ENCODE peak calls at places on chromosomes 2 and 18, in seven cellular contexts. One of them, this sample, is unnamed.

GRCh38 chr2:142041105-142041504 is 89.7 kb downstream of the LRP1B start:
- DNase-seq in EH: no peak
- DNase-seq in AG04450: no peak
- DNase-seq in hypothalamus: no peak
- DNase-seq in HS-5: no peak
- DNase-seq in astrocyte of the hippocampus: peak
- DNase-seq in AML-193: no peak
- DNase-seq in this sample: no peak

GRCh38 chr2:20391951-20392699 is 41.5 kb upstream of the PUM2 start:
- DNase-seq in HS-5: no peak
- DNase-seq in EH: no peak
- DNase-seq in hypothalamus: no peak
- DNase-seq in astrocyte of the hippocampus: no peak
- DNase-seq in AG04450: no peak
- DNase-seq in AML-193: no peak
- DNase-seq in this sample: no peak

GRCh38 chr2:10668402-10669012 is 21.3 kb downstream of the NOL10 start:
- DNase-seq in AG04450: peak
- DNase-seq in EH: peak
- DNase-seq in AML-193: peak
- DNase-seq in astrocyte of the hippocampus: peak
- DNase-seq in HS-5: no peak
- DNase-seq in hypothalamus: no peak
- DNase-seq in this sample: peak

GRCh38 chr2:195575879-195576391 is 81.1 kb upstream of the SLC39A10 start:
- DNase-seq in astrocyte of the hippocampus: peak
- DNase-seq in AG04450: no peak
- DNase-seq in EH: peak
- DNase-seq in AML-193: no peak
- DNase-seq in hypothalamus: no peak
- DNase-seq in HS-5: peak
- DNase-seq in this sample: peak

GRCh38 chr2:219254590-219255219 is 987 bp upstream of the TUBA4A start:
- DNase-seq in astrocyte of the hippocampus: no peak
- DNase-seq in AG04450: no peak
- DNase-seq in hypothalamus: no peak
- DNase-seq in HS-5: no peak
- DNase-seq in AML-193: peak
- DNase-seq in EH: peak
- DNase-seq in this sample: no peak

GRCh38 chr2:168758970-168759820 is 43.2 kb upstream of the NOSTRIN start:
- DNase-seq in EH: peak
- DNase-seq in HS-5: peak
- DNase-seq in AG04450: peak
- DNase-seq in astrocyte of the hippocampus: peak
- DNase-seq in AML-193: peak
- DNase-seq in hypothalamus: no peak
- DNase-seq in this sample: peak

GRCh38 chr18:3458952-3459853 is 9.2 kb downstream of the TGIF1 start:
- DNase-seq in hypothalamus: no peak
- DNase-seq in HS-5: no peak
- DNase-seq in EH: peak
- DNase-seq in astrocyte of the hippocampus: no peak
- DNase-seq in AML-193: no peak
- DNase-seq in AG04450: no peak
- DNase-seq in this sample: no peak

GRCh38 chr2:620456-621302 is 56.5 kb downstream of the TMEM18 start:
- DNase-seq in AML-193: no peak
- DNase-seq in astrocyte of the hippocampus: no peak
- DNase-seq in AG04450: no peak
- DNase-seq in EH: no peak
- DNase-seq in HS-5: no peak
- DNase-seq in hypothalamus: no peak
- DNase-seq in this sample: no peak

GRCh38 chr2:66790651-66791181 is 355.8 kb downstream of the MEIS1 start:
- DNase-seq in hypothalamus: no peak
- DNase-seq in HS-5: no peak
- DNase-seq in AG04450: no peak
- DNase-seq in astrocyte of the hippocampus: no peak
- DNase-seq in EH: peak
- DNase-seq in AML-193: no peak
- DNase-seq in this sample: no peak

GRCh38 chr2:215447673-215448081 is 11.8 kb upstream of the FN1 start:
- DNase-seq in EH: no peak
- DNase-seq in astrocyte of the hippocampus: no peak
- DNase-seq in hypothalamus: no peak
- DNase-seq in HS-5: no peak
- DNase-seq in AG04450: no peak
- DNase-seq in AML-193: no peak
- DNase-seq in this sample: no peak

GRCh38 chr18:72208920-72209676 is 335.0 kb downstream of the CBLN2 start:
- DNase-seq in hypothalamus: no peak
- DNase-seq in HS-5: no peak
- DNase-seq in astrocyte of the hippocampus: no peak
- DNase-seq in EH: no peak
- DNase-seq in AG04450: no peak
- DNase-seq in AML-193: no peak
- DNase-seq in this sample: no peak

GRCh38 chr2:67561411-67561965 is 164.4 kb downstream of the ETAA1 start:
- DNase-seq in astrocyte of the hippocampus: peak
- DNase-seq in HS-5: peak
- DNase-seq in EH: peak
- DNase-seq in AG04450: no peak
- DNase-seq in AML-193: no peak
- DNase-seq in hypothalamus: no peak
- DNase-seq in this sample: no peak

GRCh38 chr18:48043166-48043565 is 112.7 kb upstream of the SMAD2 start:
- DNase-seq in astrocyte of the hippocampus: no peak
- DNase-seq in EH: no peak
- DNase-seq in HS-5: no peak
- DNase-seq in hypothalamus: no peak
- DNase-seq in AML-193: no peak
- DNase-seq in AG04450: no peak
- DNase-seq in this sample: no peak

GRCh38 chr2:47569658-47570398 is 166.9 kb downstream of the MSH2 start:
- DNase-seq in astrocyte of the hippocampus: peak
- DNase-seq in hypothalamus: no peak
- DNase-seq in HS-5: no peak
- DNase-seq in AG04450: no peak
- DNase-seq in AML-193: no peak
- DNase-seq in EH: no peak
- DNase-seq in this sample: no peak

GRCh38 chr2:233165895-233166661 is 85.4 kb upstream of the ATG16L1 start:
- DNase-seq in AG04450: no peak
- DNase-seq in EH: no peak
- DNase-seq in astrocyte of the hippocampus: no peak
- DNase-seq in hypothalamus: no peak
- DNase-seq in AML-193: peak
- DNase-seq in HS-5: no peak
- DNase-seq in this sample: peak

GRCh38 chr2:177347570-177347969 is 45.0 kb upstream of the AGPS start:
- DNase-seq in hypothalamus: no peak
- DNase-seq in EH: no peak
- DNase-seq in astrocyte of the hippocampus: no peak
- DNase-seq in AML-193: no peak
- DNase-seq in AG04450: no peak
- DNase-seq in HS-5: no peak
- DNase-seq in this sample: no peak

GRCh38 chr18:63314991-63315662 is 4.4 kb downstream of the BCL2 start:
- DNase-seq in EH: no peak
- DNase-seq in HS-5: no peak
- DNase-seq in astrocyte of the hippocampus: no peak
- DNase-seq in AG04450: no peak
- DNase-seq in hypothalamus: no peak
- DNase-seq in AML-193: no peak
- DNase-seq in this sample: no peak

GRCh38 chr2:53969285-53970094 is 1.3 kb downstream of the PSME4 start:
- DNase-seq in astrocyte of the hippocampus: peak
- DNase-seq in HS-5: peak
- DNase-seq in AML-193: peak
- DNase-seq in hypothalamus: no peak
- DNase-seq in EH: peak
- DNase-seq in AG04450: no peak
- DNase-seq in this sample: peak

GRCh38 chr2:241300000-241300399 is 15.5 kb downstream of the HDLBP start:
- DNase-seq in astrocyte of the hippocampus: no peak
- DNase-seq in AG04450: no peak
- DNase-seq in AML-193: no peak
- DNase-seq in hypothalamus: no peak
- DNase-seq in HS-5: no peak
- DNase-seq in EH: no peak
- DNase-seq in this sample: no peak

GRCh38 chr18:56235061-56235772 is 403.2 kb downstream of the TXNL1 start:
- DNase-seq in EH: no peak
- DNase-seq in AML-193: no peak
- DNase-seq in astrocyte of the hippocampus: peak
- DNase-seq in hypothalamus: no peak
- DNase-seq in AG04450: no peak
- DNase-seq in HS-5: no peak
- DNase-seq in this sample: peak

GRCh38 chr2:14722919-14723559 is 90.5 kb downstream of the LRATD1 start:
- DNase-seq in AML-193: no peak
- DNase-seq in AG04450: no peak
- DNase-seq in EH: no peak
- DNase-seq in hypothalamus: no peak
- DNase-seq in astrocyte of the hippocampus: no peak
- DNase-seq in HS-5: no peak
- DNase-seq in this sample: no peak

GRCh38 chr2:202494300-202494699 is 118.2 kb downstream of the BMPR2 start:
- DNase-seq in AG04450: peak
- DNase-seq in EH: peak
- DNase-seq in HS-5: no peak
- DNase-seq in astrocyte of the hippocampus: peak
- DNase-seq in AML-193: no peak
- DNase-seq in hypothalamus: peak
- DNase-seq in this sample: no peak

GRCh38 chr18:49628993-49629795 is 67.3 kb downstream of the LIPG start:
- DNase-seq in astrocyte of the hippocampus: peak
- DNase-seq in AG04450: no peak
- DNase-seq in EH: no peak
- DNase-seq in hypothalamus: peak
- DNase-seq in HS-5: no peak
- DNase-seq in AML-193: no peak
- DNase-seq in this sample: no peak

GRCh38 chr2:158730621-158730905 is 64.6 kb upstream of the DAPL1 start:
- DNase-seq in astrocyte of the hippocampus: no peak
- DNase-seq in HS-5: no peak
- DNase-seq in AG04450: no peak
- DNase-seq in hypothalamus: no peak
- DNase-seq in AML-193: no peak
- DNase-seq in EH: no peak
- DNase-seq in this sample: no peak

GRCh38 chr2:109350526-109350925 is 221.5 kb downstream of the SH3RF3 start:
- DNase-seq in HS-5: no peak
- DNase-seq in hypothalamus: no peak
- DNase-seq in EH: no peak
- DNase-seq in AML-193: no peak
- DNase-seq in astrocyte of the hippocampus: peak
- DNase-seq in AG04450: no peak
- DNase-seq in this sample: no peak

GRCh38 chr18:56593906-56594305 is 44.5 kb downstream of the TXNL1 start:
- DNase-seq in hypothalamus: no peak
- DNase-seq in EH: peak
- DNase-seq in AG04450: no peak
- DNase-seq in AML-193: no peak
- DNase-seq in astrocyte of the hippocampus: peak
- DNase-seq in HS-5: peak
- DNase-seq in this sample: no peak

GRCh38 chr2:95059656-95060370 is 34.3 kb downstream of the MAL start:
- DNase-seq in AG04450: no peak
- DNase-seq in AML-193: no peak
- DNase-seq in HS-5: no peak
- DNase-seq in EH: no peak
- DNase-seq in astrocyte of the hippocampus: no peak
- DNase-seq in hypothalamus: no peak
- DNase-seq in this sample: no peak

GRCh38 chr18:54357082-54357659 is 487 bp downstream of the STARD6 start:
- DNase-seq in AG04450: no peak
- DNase-seq in hypothalamus: no peak
- DNase-seq in astrocyte of the hippocampus: no peak
- DNase-seq in EH: no peak
- DNase-seq in HS-5: peak
- DNase-seq in AML-193: no peak
- DNase-seq in this sample: peak

GRCh38 chr2:23711979-23712755 is 214.8 kb downstream of the ATAD2B start:
- DNase-seq in HS-5: no peak
- DNase-seq in AML-193: no peak
- DNase-seq in AG04450: no peak
- DNase-seq in astrocyte of the hippocampus: peak
- DNase-seq in hypothalamus: no peak
- DNase-seq in EH: peak
- DNase-seq in this sample: no peak

GRCh38 chr2:106579750-106580197 is 92.6 kb downstream of the CD8B2 start:
- DNase-seq in AG04450: no peak
- DNase-seq in HS-5: no peak
- DNase-seq in EH: no peak
- DNase-seq in astrocyte of the hippocampus: no peak
- DNase-seq in hypothalamus: no peak
- DNase-seq in AML-193: no peak
- DNase-seq in this sample: no peak

This sample was measured in Kasumi-1.